ENCODE peak calls at places on chromosomes 7 and 10, in eight cellular contexts. S is upper lobe of right lung, V is thyroid gland, M is endodermal cell, T is AG04450, Y is right cardiac atrium, U is PC-9, L is mucosa of descending colon. H is an unnamed sample.

GRCh38 chr10:125152646-125153368 is 7.6 kb downstream of the CTBP2 start:
- DNase-seq in L (peak; percentile 83), U (no peak), V (peak; percentile 97), M (peak; percentile 78), Y (peak; percentile 88), T (no peak), S (peak; percentile 87), H (peak; percentile 67)

GRCh38 chr10:122689146-122689807 is 10.4 kb downstream of the C10orf120 start:
- DNase-seq in T (no peak), M (no peak), Y (no peak), V (no peak), L (no peak), S (no peak), U (no peak), H (peak; percentile 92)

GRCh38 chr7:98221611-98222532 is 10.6 kb downstream of the BHLHA15 start:
- DNase-seq in V (no peak), Y (peak; percentile 26), S (peak; percentile 57), T (no peak), M (no peak), L (peak; percentile 16), U (no peak), H (no peak)

GRCh38 chr10:131049051-131049450 is 262.5 kb downstream of the TCERG1L start:
- DNase-seq in S (no peak), U (no peak), Y (no peak), M (peak; percentile 96), L (no peak), T (no peak), V (peak; percentile 74), H (no peak)

GRCh38 chr10:101646369-101646768 is 48.6 kb downstream of the FBXW4 start:
- DNase-seq in M (no peak), V (no peak), T (no peak), U (no peak), Y (peak; percentile 89), S (no peak), L (no peak), H (no peak)

GRCh38 chr7:155228459-155228845 is 69.2 kb upstream of the INSIG1 start:
- DNase-seq in S (no peak), M (no peak), L (no peak), U (no peak), T (no peak), V (no peak), Y (no peak), H (no peak)

GRCh38 chr7:43302211-43302711 is 189.8 kb downstream of the HECW1 start:
- DNase-seq in Y (no peak), L (no peak), T (no peak), U (no peak), S (no peak), M (peak; percentile 65), V (no peak), H (no peak)

GRCh38 chr7:74092321-74092963 is 8.8 kb downstream of the LIMK1 start:
- DNase-seq in T (no peak), M (peak; percentile 62), L (peak; percentile 45), U (no peak), Y (peak; percentile 74), S (no peak), V (no peak), H (no peak)

GRCh38 chr7:20519641-20520040 is 95.8 kb upstream of the ABCB5 start:
- DNase-seq in T (no peak), V (no peak), S (no peak), L (no peak), U (peak; percentile 25), M (no peak), Y (no peak), H (no peak)

GRCh38 chr10:11035318-11035920 is 17.7 kb downstream of the CELF2 start:
- DNase-seq in T (peak; percentile 27), Y (no peak), S (no peak), M (peak; percentile 76), L (no peak), U (no peak), V (peak; percentile 19), H (no peak)

GRCh38 chr10:74058658-74059057 is 60.7 kb downstream of the VCL start:
- DNase-seq in U (no peak), S (no peak), L (no peak), M (no peak), Y (no peak), T (no peak), V (peak; percentile 56), H (peak; percentile 23)

GRCh38 chr7:151382079-151382885 is 27.6 kb downstream of the WDR86 start:
- DNase-seq in V (no peak), U (no peak), T (no peak), L (peak; percentile 23), S (peak; percentile 49), M (peak; percentile 66), Y (no peak), H (no peak)

GRCh38 chr10:11345224-11346054 is 266.0 kb downstream of the USP6NL start:
- DNase-seq in L (peak; percentile 51), T (no peak), V (peak; percentile 17), Y (no peak), S (peak; percentile 68), U (no peak), M (peak; percentile 82), H (peak; percentile 10)

GRCh38 chr10:77637474-77637985 is at the start of gene KCNMA1:
- DNase-seq in V (no peak), U (no peak), S (peak; percentile 69), Y (peak; percentile 53), T (no peak), L (peak; percentile 57), M (peak; percentile 78), H (peak; percentile 15)

GRCh38 chr10:37712489-37713131 is 144.8 kb downstream of the ZNF248 start:
- DNase-seq in M (no peak), U (no peak), L (no peak), T (no peak), Y (peak; percentile 73), V (no peak), S (no peak), H (no peak)

GRCh38 chr10:37713642-37714041 is 143.8 kb downstream of the ZNF248 start:
- DNase-seq in V (no peak), U (no peak), Y (peak; percentile 53), L (no peak), S (no peak), M (no peak), T (no peak), H (no peak)

GRCh38 chr10:37713132-37713501 is 144.3 kb downstream of the ZNF248 start:
- DNase-seq in T (no peak), L (no peak), Y (no peak), M (no peak), V (no peak), U (no peak), S (no peak), H (no peak)

GRCh38 chr10:37710831-37711616 is 146.4 kb downstream of the ZNF248 start:
- DNase-seq in M (no peak), U (no peak), S (no peak), Y (peak; percentile 64), T (no peak), V (no peak), L (no peak), H (no peak)

GRCh38 chr10:37711617-37712488 is 145.6 kb downstream of the ZNF248 start:
- DNase-seq in S (no peak), U (no peak), L (no peak), V (no peak), T (no peak), Y (peak; percentile 86), M (no peak), H (no peak)
- H3K9me3 ChIP-seq in S (no peaks in the 10 kb centered on the region), U (no peaks in the 10 kb centered on the region), L (peaks cover 14% of the 10 kb centered on the region), V (no peaks in the 10 kb centered on the region), T (peaks cover 39% of the 10 kb centered on the region), Y (no peaks in the 10 kb centered on the region), M (peaks cover 75% of the 10 kb centered on the region), H (no peaks in the 10 kb centered on the region)

GRCh38 chr7:32680259-32681173 is 185.2 kb downstream of the AVL9 start:
- DNase-seq in U (peak; percentile 99), M (peak; percentile 79), S (no peak), V (no peak), Y (no peak), T (no peak), L (no peak), H (peak; percentile 23)

GRCh38 chr7:32679192-32679591 is 183.9 kb downstream of the AVL9 start:
- DNase-seq in M (no peak), V (no peak), S (no peak), T (no peak), L (no peak), U (no peak), Y (no peak), H (no peak)

GRCh38 chr7:32676249-32676941 is 181.1 kb downstream of the AVL9 start:
- DNase-seq in L (no peak), V (no peak), S (no peak), T (no peak), Y (no peak), M (no peak), U (no peak), H (no peak)

GRCh38 chr7:32681174-32681518 is 185.9 kb downstream of the AVL9 start:
- DNase-seq in S (no peak), U (no peak), T (no peak), L (no peak), V (no peak), Y (no peak), M (no peak), H (no peak)

GRCh38 chr7:32677593-32677992 is 182.3 kb downstream of the AVL9 start:
- DNase-seq in Y (no peak), U (no peak), T (no peak), M (no peak), S (no peak), V (no peak), L (no peak), H (no peak)
- H3K9me3 ChIP-seq in Y (no peaks in the 10 kb centered on the region), U (peaks cover 4% of the 10 kb centered on the region), T (no peaks in the 10 kb centered on the region), M (peaks cover 9% of the 10 kb centered on the region), S (no peaks in the 10 kb centered on the region), V (no peaks in the 10 kb centered on the region), L (no peaks in the 10 kb centered on the region), H (no peaks in the 10 kb centered on the region)

GRCh38 chr7:158166386-158167340 is 421.0 kb downstream of the PTPRN2 start:
- DNase-seq in M (no peak), S (no peak), L (no peak), U (no peak), Y (peak; percentile 43), T (no peak), V (no peak), H (no peak)

GRCh38 chr7:158164101-158165095 is 423.2 kb downstream of the PTPRN2 start:
- DNase-seq in Y (no peak), T (no peak), S (no peak), V (no peak), U (no peak), M (peak; percentile 49), L (no peak), H (no peak)

GRCh38 chr7:158165711-158166110 is 421.9 kb downstream of the PTPRN2 start:
- DNase-seq in V (no peak), U (no peak), M (no peak), L (no peak), Y (no peak), S (no peak), T (no peak), H (no peak)

GRCh38 chr7:158167373-158167772 is 420.2 kb downstream of the PTPRN2 start:
- DNase-seq in L (no peak), S (no peak), T (no peak), V (no peak), Y (no peak), U (no peak), M (no peak), H (no peak)
- H3K9me3 ChIP-seq in L (peaks cover 2% of the 10 kb centered on the region), S (no peaks in the 10 kb centered on the region), T (peaks cover 82% of the 10 kb centered on the region), V (no peaks in the 10 kb centered on the region), Y (no peaks in the 10 kb centered on the region), U (no peaks in the 10 kb centered on the region), M (peaks cover 78% of the 10 kb centered on the region), H (no peaks in the 10 kb centered on the region)

DNA sequence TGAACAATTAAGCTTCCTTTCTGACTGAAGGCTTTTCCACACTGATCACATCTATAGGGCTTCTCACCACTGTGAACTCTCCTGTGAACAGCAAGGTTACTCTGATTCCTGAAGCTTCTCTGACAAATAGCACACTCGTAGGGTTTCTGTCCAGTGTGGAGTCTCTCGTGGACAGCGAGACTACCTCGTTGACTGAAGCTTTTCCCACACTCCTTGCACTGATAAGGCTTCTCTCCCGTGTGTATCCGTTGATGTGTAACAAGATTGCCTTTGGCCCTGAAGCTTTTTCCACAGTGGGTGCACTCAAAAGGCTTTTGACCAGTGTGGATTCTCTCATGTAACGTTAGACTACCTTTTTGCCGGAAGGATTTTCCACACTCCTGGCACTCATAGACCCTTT is 4.4 kb downstream of the ZNF32 start:
- DNase-seq in M (no peak), Y (no peak), L (no peak), U (no peak), V (no peak), S (no peak), T (no peak), H (no peak)
- H3K9me3 ChIP-seq in M (peaks cover 72% of the 10 kb centered on the region), Y (peaks cover 16% of the 10 kb centered on the region), L (peaks cover 69% of the 10 kb centered on the region), U (peaks cover 48% of the 10 kb centered on the region), V (peaks cover 15% of the 10 kb centered on the region), S (peaks cover 54% of the 10 kb centered on the region), T (peaks cover 40% of the 10 kb centered on the region), H (peaks cover 5% of the 10 kb centered on the region)

H was measured in body of pancreas.